ENCODE peak calls at places on chromosome X, in four cellular contexts. One of them, this sample, is unnamed.

GRCh38 chrX:71082253-71082652 is 13.4 kb upstream of the FOXO4 start:
- DNase-seq in adrenal gland: no peak
- DNase-seq in left colon: no peak
- DNase-seq in NCI-H345: no peak
- DNase-seq in this sample: no peak

GRCh38 chrX:24877854-24878650 is 137.7 kb downstream of the ARX start:
- DNase-seq in adrenal gland: no peak
- DNase-seq in NCI-H345: no peak
- DNase-seq in left colon: no peak
- DNase-seq in this sample: no peak

GRCh38 chrX:120365320-120365719 is 3.4 kb downstream of the ATP1B4 start:
- DNase-seq in adrenal gland: peak
- DNase-seq in left colon: peak
- DNase-seq in NCI-H345: no peak
- DNase-seq in this sample: peak

GRCh38 chrX:150421816-150422215 is 58.7 kb downstream of the MAMLD1 start:
- DNase-seq in adrenal gland: no peak
- DNase-seq in left colon: no peak
- DNase-seq in NCI-H345: no peak
- DNase-seq in this sample: peak

GRCh38 chrX:22025751-22026150 is 6.4 kb upstream of the PHEX start:
- DNase-seq in adrenal gland: no peak
- DNase-seq in left colon: no peak
- DNase-seq in NCI-H345: no peak
- DNase-seq in this sample: no peak

GRCh38 chrX:80929251-80929650 is 119.6 kb upstream of the BRWD3 start:
- DNase-seq in adrenal gland: no peak
- DNase-seq in NCI-H345: no peak
- DNase-seq in left colon: no peak
- DNase-seq in this sample: no peak

GRCh38 chrX:110741213-110741796 is 54.3 kb downstream of the CHRDL1 start:
- DNase-seq in left colon: no peak
- DNase-seq in NCI-H345: no peak
- DNase-seq in adrenal gland: no peak
- DNase-seq in this sample: peak

GRCh38 chrX:2654436-2655340 is 36.4 kb upstream of the CD99 start:
- DNase-seq in left colon: peak
- DNase-seq in adrenal gland: peak
- DNase-seq in NCI-H345: no peak
- DNase-seq in this sample: no peak

GRCh38 chrX:81120936-81121351 is 80.8 kb downstream of the HMGN5 start:
- DNase-seq in NCI-H345: no peak
- DNase-seq in left colon: peak
- DNase-seq in adrenal gland: peak
- DNase-seq in this sample: peak

GRCh38 chrX:48649109-48649508 is 34.5 kb upstream of the WAS start:
- DNase-seq in NCI-H345: no peak
- DNase-seq in left colon: no peak
- DNase-seq in adrenal gland: no peak
- DNase-seq in this sample: no peak

GRCh38 chrX:155768036-155768769 is 112.9 kb upstream of the VAMP7 start:
- DNase-seq in adrenal gland: peak
- DNase-seq in left colon: no peak
- DNase-seq in NCI-H345: no peak
- DNase-seq in this sample: peak

GRCh38 chrX:47097018-47097417 is 18.8 kb downstream of the RGN start:
- DNase-seq in left colon: no peak
- DNase-seq in adrenal gland: no peak
- DNase-seq in NCI-H345: no peak
- DNase-seq in this sample: no peak

GRCh38 chrX:13691845-13692334 is 3.0 kb downstream of the RAB9A start:
- DNase-seq in adrenal gland: peak
- DNase-seq in left colon: no peak
- DNase-seq in NCI-H345: no peak
- DNase-seq in this sample: no peak

GRCh38 chrX:8204169-8204935 is 33.3 kb upstream of the VCX2 start:
- DNase-seq in left colon: no peak
- DNase-seq in NCI-H345: no peak
- DNase-seq in adrenal gland: no peak
- DNase-seq in this sample: no peak

GRCh38 chrX:79081895-79082512 is 62.5 kb upstream of the GPR174 start:
- DNase-seq in NCI-H345: peak
- DNase-seq in adrenal gland: no peak
- DNase-seq in left colon: no peak
- DNase-seq in this sample: peak

GRCh38 chrX:66074920-66075879 is 35.3 kb upstream of the VSIG4 start:
- DNase-seq in NCI-H345: no peak
- DNase-seq in left colon: peak
- DNase-seq in adrenal gland: peak
- DNase-seq in this sample: no peak

GRCh38 chrX:134622056-134622812 is 36.0 kb downstream of the PLAC1 start:
- DNase-seq in NCI-H345: no peak
- DNase-seq in left colon: no peak
- DNase-seq in adrenal gland: no peak
- DNase-seq in this sample: peak

GRCh38 chrX:130575831-130576404 is 174.1 kb downstream of the RBMX2 start:
- DNase-seq in NCI-H345: no peak
- DNase-seq in adrenal gland: peak
- DNase-seq in left colon: peak
- DNase-seq in this sample: peak

GRCh38 chrX:118571829-118572228 is 76.2 kb downstream of the DOCK11 start:
- DNase-seq in left colon: no peak
- DNase-seq in adrenal gland: no peak
- DNase-seq in NCI-H345: no peak
- DNase-seq in this sample: peak

GRCh38 chrX:49209434-49210251 is 9.7 kb upstream of the SYP start:
- DNase-seq in adrenal gland: no peak
- DNase-seq in NCI-H345: no peak
- DNase-seq in left colon: no peak
- DNase-seq in this sample: no peak

GRCh38 chrX:12947545-12948235 is 27.2 kb upstream of the TMSB4X start:
- DNase-seq in left colon: no peak
- DNase-seq in adrenal gland: no peak
- DNase-seq in NCI-H345: peak
- DNase-seq in this sample: no peak

GRCh38 chrX:154402622-154403127 is 4.5 kb downstream of the RPL10 start:
- DNase-seq in NCI-H345: no peak
- DNase-seq in adrenal gland: no peak
- DNase-seq in left colon: no peak
- DNase-seq in this sample: no peak

GRCh38 chrX:70960728-70961127 is 29.8 kb upstream of the SLC7A3 start:
- DNase-seq in left colon: no peak
- DNase-seq in NCI-H345: no peak
- DNase-seq in adrenal gland: no peak
- DNase-seq in this sample: peak

GRCh38 chrX:140572724-140573123 is 67.9 kb upstream of the SOX3 start:
- DNase-seq in NCI-H345: no peak
- DNase-seq in adrenal gland: peak
- DNase-seq in left colon: peak
- DNase-seq in this sample: peak

GRCh38 chrX:140141444-140142029 is 176.2 kb upstream of the CXorf66 start:
- DNase-seq in left colon: peak
- DNase-seq in adrenal gland: peak
- DNase-seq in NCI-H345: peak
- DNase-seq in this sample: peak

GRCh38 chrX:36434521-36434920 is 515.0 kb downstream of the CFAP47 start:
- DNase-seq in NCI-H345: no peak
- DNase-seq in adrenal gland: no peak
- DNase-seq in left colon: no peak
- DNase-seq in this sample: no peak

GRCh38 chrX:96435636-96436035 is 249.0 kb upstream of the DIAPH2 start:
- DNase-seq in adrenal gland: no peak
- DNase-seq in NCI-H345: no peak
- DNase-seq in left colon: no peak
- DNase-seq in this sample: peak

GRCh38 chrX:20965270-20966044 is 408.8 kb upstream of the CNKSR2 start:
- DNase-seq in NCI-H345: no peak
- DNase-seq in left colon: no peak
- DNase-seq in adrenal gland: no peak
- DNase-seq in this sample: no peak

GRCh38 chrX:130086414-130087207 is 23.7 kb downstream of the ELF4 start:
- DNase-seq in NCI-H345: no peak
- DNase-seq in left colon: peak
- DNase-seq in adrenal gland: no peak
- DNase-seq in this sample: no peak

GRCh38 chrX:45479835-45480422 is 279.3 kb upstream of the DIPK2B start:
- DNase-seq in adrenal gland: no peak
- DNase-seq in left colon: no peak
- DNase-seq in NCI-H345: no peak
- DNase-seq in this sample: peak

This sample was measured in GM23248.